ENCODE peak calls at places on chromosomes 12 and 14, in six cellular contexts. A, M, C, N, V and W are unnamed samples.

GRCh38 chr12:25959069-25959961 is 833 bp downstream of the RASSF8 start:
- DNase-seq in M (peak), V (peak), N (peak), A (no peak), C (peak), W (peak)

GRCh38 chr14:75310295-75311059 is 31.8 kb downstream of the FOS start:
- DNase-seq in M (peak), A (peak), V (peak), C (peak), N (peak), W (peak)

GRCh38 chr14:53153702-53154112 is 584 bp upstream of the DDHD1 start:
- DNase-seq in N (no peak), M (no peak), C (no peak), A (no peak), V (no peak), W (no peak)

GRCh38 chr14:95998656-95999055 is 40.5 kb upstream of the C14orf132 start:
- DNase-seq in V (no peak), M (peak), C (no peak), N (no peak), A (no peak), W (no peak)

GRCh38 chr14:59704054-59704453 is 127.4 kb upstream of the CCDC175 start:
- DNase-seq in A (no peak), C (no peak), M (no peak), V (no peak), N (no peak), W (no peak)

GRCh38 chr12:58323676-58324075 is 382.3 kb downstream of the ATP23 start:
- DNase-seq in A (no peak), C (no peak), N (no peak), V (no peak), M (no peak), W (no peak)

GRCh38 chr14:100065942-100066574 is 836 bp downstream of the EVL start:
- DNase-seq in V (peak), A (no peak), C (peak), N (no peak), M (no peak), W (no peak)

GRCh38 chr12:128971802-128972201 is 118.5 kb downstream of the GLT1D1 start:
- DNase-seq in A (no peak), V (no peak), M (no peak), N (no peak), C (no peak), W (no peak)

GRCh38 chr14:59362533-59362932 is 102.6 kb downstream of the GPR135 start:
- DNase-seq in C (no peak), N (no peak), V (no peak), A (no peak), M (no peak), W (no peak)

GRCh38 chr14:102508774-102509743 is 517 bp downstream of the ANKRD9 start:
- DNase-seq in C (peak), M (peak), A (no peak), N (peak), V (peak), W (peak)

GRCh38 chr14:55592426-55592825 is 12.4 kb downstream of the KTN1 start:
- DNase-seq in N (no peak), V (no peak), A (no peak), C (no peak), M (no peak), W (no peak)

GRCh38 chr12:125983094-125983783 is 918.0 kb downstream of the AACS start:
- DNase-seq in M (peak), C (peak), A (peak), N (peak), V (peak), W (peak)

GRCh38 chr14:95774265-95775160 is 60.6 kb upstream of the TCL1A start:
- DNase-seq in M (peak), V (peak), A (no peak), C (peak), N (peak), W (no peak)

GRCh38 chr14:27672047-27672446 is 1074.2 kb upstream of the NOVA1 start:
- DNase-seq in V (no peak), C (no peak), A (no peak), M (no peak), N (no peak), W (no peak)

GRCh38 chr14:68784298-68784910 is 8.5 kb downstream of the ZFP36L1 start:
- DNase-seq in C (peak), V (peak), A (no peak), M (peak), N (peak), W (peak)

GRCh38 chr14:51018521-51018920 is 74.2 kb upstream of the PYGL start:
- DNase-seq in V (no peak), N (no peak), A (no peak), M (no peak), C (no peak), W (no peak)

GRCh38 chr12:19895609-19896008 is 456.3 kb downstream of the AEBP2 start:
- DNase-seq in M (no peak), C (no peak), N (no peak), A (no peak), V (no peak), W (no peak)

GRCh38 chr14:102362545-102363181 is at the start of the genes CINP and TECPR2:
- DNase-seq in C (peak), M (peak), N (peak), V (peak), A (peak), W (peak)

GRCh38 chr12:26822051-26822450 is 10.9 kb downstream of the ITPR2 start:
- DNase-seq in V (no peak), C (no peak), M (no peak), A (no peak), N (no peak), W (no peak)

GRCh38 chr14:55454264-55455151 is 14.1 kb upstream of the TBPL2 start:
- DNase-seq in N (peak), C (peak), M (peak), A (no peak), V (peak), W (peak)

GRCh38 chr12:2689879-2690278 is 104.9 kb upstream of the FKBP4 start:
- DNase-seq in C (no peak), M (no peak), V (no peak), N (no peak), A (no peak), W (no peak)
- H3K27ac ChIP-seq in C (no peak), M (no peak), V (no peak), N (no peak), A (no peak), W (no peak)

GRCh38 chr12:107093547-107094448 is at the start of gene CRY1:
- DNase-seq in N (peak), C (peak), M (peak), V (peak), A (peak), W (peak)
- TF ChIP-seq POLR2A in N (peak), C (no peak), M (peak), V (no peak), A (peak), W (no peak)

DNA sequence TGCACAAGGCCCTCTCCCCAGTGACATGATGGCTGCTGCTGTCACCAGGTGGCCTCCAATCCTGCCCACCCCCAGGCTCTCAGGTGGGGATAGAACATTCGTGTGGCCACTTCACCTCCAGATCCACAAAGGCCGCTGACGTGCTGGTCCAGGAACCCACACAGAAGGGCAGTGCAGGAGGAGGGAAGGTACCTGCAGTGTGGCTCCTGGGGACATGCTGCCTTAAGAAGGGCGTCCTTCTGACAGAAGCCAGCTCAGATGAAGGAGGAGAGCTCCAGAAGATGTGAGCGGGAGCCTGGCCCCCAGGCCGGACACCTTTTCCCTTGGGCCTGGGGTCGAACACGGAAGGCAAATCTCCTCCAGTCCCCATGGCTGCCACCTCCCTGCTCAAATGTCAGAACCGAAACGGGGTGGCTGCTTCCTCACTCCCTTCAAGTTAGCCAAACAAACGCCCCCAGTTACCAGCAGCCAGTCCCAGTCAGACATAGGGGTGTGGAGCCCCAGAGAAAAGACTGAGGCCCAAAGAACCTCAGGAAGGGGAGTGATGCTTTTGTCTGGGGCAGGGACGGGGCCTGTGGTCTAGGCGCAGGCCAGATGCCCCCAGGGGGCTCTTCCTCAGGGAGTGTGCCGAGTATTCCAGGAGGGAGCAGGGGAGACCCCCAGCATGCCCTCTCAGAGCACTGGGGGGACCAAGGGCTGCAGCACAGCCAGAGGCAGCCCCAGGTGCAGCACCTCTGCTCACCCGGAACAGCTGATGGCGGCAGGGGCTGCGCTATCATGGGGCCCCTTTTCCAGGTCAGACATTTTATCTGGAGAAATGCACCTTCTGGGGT is 155.9 kb downstream of the CALM1 start:
- DNase-seq in A (no peak), C (no peak), M (no peak), V (no peak), N (no peak), W (no peak)
- H3K4me3 ChIP-seq in A (no peak), C (no peak), M (no peak), V (no peak), N (no peak), W (no peak)

GRCh38 chr14:23129759-23130316 is 10.8 kb upstream of the CEBPE start:
- DNase-seq in V (no peak), M (no peak), A (no peak), C (no peak), N (no peak), W (no peak)
- H3K27ac ChIP-seq in V (no peak), M (no peak), A (no peak), C (no peak), N (no peak), W (no peak)

GRCh38 chr14:45699451-45699850 is 446.4 kb upstream of the MIS18BP1 start:
- DNase-seq in A (no peak), C (no peak), M (no peak), N (no peak), V (no peak), W (no peak)

DNA sequence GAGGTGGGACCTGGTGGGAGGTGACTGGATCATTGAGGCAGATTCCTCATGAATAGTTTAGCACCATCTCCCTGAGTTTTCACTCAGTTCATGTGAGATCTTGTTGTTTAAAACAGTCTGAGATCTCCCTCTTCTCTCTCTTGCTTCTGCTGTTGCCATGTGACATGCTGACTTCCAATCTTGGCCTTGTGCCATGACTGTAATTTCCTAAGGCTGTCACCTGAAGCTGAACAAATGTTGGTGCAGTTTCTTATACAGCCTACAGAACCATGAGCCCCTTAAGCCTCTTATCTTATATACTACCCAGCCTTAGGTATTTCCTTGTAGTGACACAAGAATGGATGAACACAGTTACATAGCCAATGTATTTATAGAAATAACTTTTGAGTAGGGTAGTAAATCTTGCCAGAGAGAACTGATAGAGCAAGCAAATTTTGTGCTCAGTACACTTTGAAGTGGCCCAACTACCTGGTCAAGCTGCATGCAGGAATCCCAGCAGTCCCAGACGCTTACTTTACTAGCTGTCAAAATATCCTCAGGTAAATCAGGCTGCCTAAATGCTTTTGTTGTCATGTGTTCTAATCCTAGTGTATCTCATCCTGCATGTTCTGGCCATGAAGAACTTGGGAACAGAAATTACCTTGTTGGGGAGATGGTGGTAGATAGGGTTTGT is 445.6 kb upstream of the MIS18BP1 start:
- DNase-seq in V (peak), A (no peak), C (peak), M (no peak), N (peak), W (no peak)
- TF ChIP-seq POLR2A in V (no peak), A (no peak), C (no peak), M (no peak), N (no peak), W (no peak)

GRCh38 chr12:64186789-64187188 is 35.3 kb downstream of the KICS2 start:
- DNase-seq in A (no peak), N (no peak), V (no peak), C (no peak), M (peak), W (no peak)
- H3K4me3 ChIP-seq in A (no peak), N (no peak), V (no peak), C (no peak), M (no peak), W (no peak)

GRCh38 chr12:89355243-89356068 is 3.2 kb upstream of the DUSP6 start:
- DNase-seq in A (no peak), C (no peak), N (no peak), V (no peak), M (no peak), W (no peak)

GRCh38 chr12:89354630-89354931 is 2.3 kb upstream of the DUSP6 start:
- DNase-seq in V (no peak), M (peak), A (no peak), N (no peak), C (no peak), W (no peak)

GRCh38 chr12:89357297-89357730 is 5.0 kb upstream of the DUSP6 start:
- DNase-seq in C (no peak), A (no peak), N (no peak), V (no peak), M (no peak), W (no peak)

GRCh38 chr12:89353823-89354629 is 1.7 kb upstream of the DUSP6 start:
- DNase-seq in C (peak), M (peak), N (peak), A (peak), V (peak), W (peak)

DNA sequence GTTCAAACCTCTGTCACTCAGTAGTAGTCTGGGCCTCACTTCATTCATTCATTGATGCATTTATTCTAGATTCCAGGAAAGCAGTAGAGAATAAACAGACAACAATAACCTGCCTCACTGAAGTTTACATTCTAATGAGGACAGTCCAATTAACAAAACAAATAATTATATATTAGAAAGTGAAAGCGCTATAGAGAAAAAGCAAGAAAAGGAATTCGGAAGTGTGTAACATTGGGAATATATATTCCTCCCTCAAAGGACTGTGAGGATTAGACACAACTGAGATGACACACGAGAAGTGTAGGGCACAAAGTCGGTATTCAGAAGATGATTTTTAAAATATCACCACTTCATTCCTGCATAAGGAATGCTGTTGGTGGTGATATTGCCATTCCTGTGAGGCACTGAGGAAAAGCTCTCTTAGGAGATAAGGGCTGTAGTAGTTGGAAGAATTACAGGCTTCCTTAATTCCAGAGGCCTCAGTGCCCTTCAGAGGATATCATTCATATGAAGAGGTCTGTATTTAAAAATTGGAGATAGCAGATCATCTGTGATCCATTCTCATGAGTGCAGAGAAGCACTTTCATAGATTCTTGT is 3.9 kb upstream of the DUSP6 start:
- DNase-seq in N (no peak), M (no peak), A (no peak), C (no peak), V (no peak), W (no peak)
- H3K27ac ChIP-seq in N (no peak), M (no peak), A (no peak), C (peak), V (no peak), W (peak)

DNA sequence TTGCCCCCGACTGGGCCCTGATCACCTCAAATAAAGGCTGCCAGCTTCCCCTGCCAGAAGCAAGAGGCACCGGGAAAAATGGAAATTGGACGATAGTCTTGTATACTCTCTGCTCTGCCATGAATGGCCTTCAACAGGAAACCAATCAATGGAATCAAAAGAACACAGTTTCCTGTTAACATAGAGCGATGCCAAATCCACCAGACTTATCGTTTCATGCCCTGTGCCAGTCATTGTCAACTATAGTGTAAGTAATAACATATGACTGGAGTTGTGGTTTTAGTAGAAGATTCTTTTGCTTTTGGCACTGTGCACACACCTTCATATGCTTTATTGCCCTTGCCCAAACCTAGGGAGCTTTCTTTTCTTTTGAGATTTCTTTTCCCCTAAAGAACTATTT is 97.7 kb downstream of the TMEM30B start:
- DNase-seq in V (no peak), N (no peak), M (no peak), A (no peak), C (no peak), W (no peak)
- TF ChIP-seq POLR2A in V (no peak), N (no peak), M (no peak), A (no peak), C (no peak), W (no peak)

GRCh38 chr12:12029653-12030052 is 41.1 kb upstream of the BCL2L14 start:
- DNase-seq in N (no peak), A (no peak), C (no peak), M (no peak), V (no peak), W (no peak)

GRCh38 chr12:12034344-12034743 is 36.4 kb upstream of the BCL2L14 start:
- DNase-seq in V (no peak), N (no peak), M (no peak), A (no peak), C (no peak), W (no peak)

GRCh38 chr12:12033589-12034223 is 37.0 kb upstream of the BCL2L14 start:
- DNase-seq in M (no peak), C (no peak), V (no peak), A (no peak), N (no peak), W (no peak)

GRCh38 chr12:12032771-12033588 is 37.8 kb upstream of the BCL2L14 start:
- DNase-seq in A (no peak), M (peak), N (peak), C (peak), V (peak), W (peak)

DNA sequence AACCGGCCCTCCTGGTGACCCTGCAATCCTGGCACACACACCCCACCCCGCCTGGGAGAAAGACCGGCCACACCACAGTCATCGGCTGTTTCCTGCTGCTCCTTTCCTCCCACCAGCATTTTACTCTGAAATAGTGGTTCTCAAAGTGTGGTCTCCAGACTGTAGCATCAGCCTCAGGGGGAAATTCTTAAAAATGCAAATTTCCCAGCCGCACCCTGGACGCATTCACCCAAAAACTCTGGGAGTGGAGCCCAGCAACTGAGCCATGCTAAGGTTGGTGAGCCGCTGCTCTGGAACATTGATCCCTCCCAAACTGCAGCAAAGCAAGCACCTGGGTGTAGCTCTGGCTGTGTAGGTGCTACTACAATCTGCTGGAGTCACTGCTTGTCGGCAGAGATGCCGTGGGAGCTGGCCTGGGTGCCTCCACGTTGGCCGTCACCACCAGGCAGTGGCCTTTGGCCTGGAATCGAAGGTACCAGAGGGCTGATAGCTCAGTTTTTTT is 38.4 kb upstream of the BCL2L14 start:
- DNase-seq in M (no peak), V (no peak), N (peak), C (peak), A (no peak), W (no peak)
- H3K4me3 ChIP-seq in M (no peak), V (peak), N (no peak), C (no peak), A (no peak), W (no peak)